ENCODE peak calls at places on chromosome 12, in six cellular contexts. One of them, this sample, is unnamed. For H3K27me3, the result is how much of the 10 kb centered on the place peaks cover.

GRCh38 chr12:34294671-34295365 is 272.5 kb downstream of the ALG10 start:
- DNase-seq in CD8-positive, alpha-beta memory T cell: no peak
- DNase-seq in left ventricle myocardium inferior: peak
- DNase-seq in aorta: peak
- DNase-seq in PC-9: no peak
- DNase-seq in brain microvascular endothelial cell: no peak
- DNase-seq in this sample: no peak

GRCh38 chr12:57517187-57517586 is 3.1 kb downstream of the DDIT3 start:
- DNase-seq in brain microvascular endothelial cell: peak
- DNase-seq in PC-9: no peak
- DNase-seq in left ventricle myocardium inferior: no peak
- DNase-seq in CD8-positive, alpha-beta memory T cell: no peak
- DNase-seq in aorta: no peak
- DNase-seq in this sample: no peak

GRCh38 chr12:46071769-46072624 is 81.6 kb upstream of the SCAF11 start:
- DNase-seq in PC-9: peak
- DNase-seq in aorta: peak
- DNase-seq in brain microvascular endothelial cell: peak
- DNase-seq in left ventricle myocardium inferior: peak
- DNase-seq in CD8-positive, alpha-beta memory T cell: peak
- DNase-seq in this sample: peak

GRCh38 chr12:43255642-43256041 is 296.4 kb downstream of the ADAMTS20 start:
- DNase-seq in CD8-positive, alpha-beta memory T cell: no peak
- DNase-seq in brain microvascular endothelial cell: no peak
- DNase-seq in aorta: no peak
- DNase-seq in PC-9: no peak
- DNase-seq in left ventricle myocardium inferior: no peak
- DNase-seq in this sample: no peak

GRCh38 chr12:104549820-104550480 is 93.2 kb downstream of the CHST11 start:
- DNase-seq in brain microvascular endothelial cell: peak
- DNase-seq in PC-9: peak
- DNase-seq in left ventricle myocardium inferior: no peak
- DNase-seq in aorta: no peak
- DNase-seq in CD8-positive, alpha-beta memory T cell: no peak
- DNase-seq in this sample: no peak

GRCh38 chr12:132487311-132487741 is 2.6 kb upstream of the FBRSL1 start:
- DNase-seq in PC-9: no peak
- DNase-seq in brain microvascular endothelial cell: no peak
- DNase-seq in aorta: no peak
- DNase-seq in CD8-positive, alpha-beta memory T cell: no peak
- DNase-seq in left ventricle myocardium inferior: no peak
- DNase-seq in this sample: no peak

GRCh38 chr12:122891661-122892525 is 4.0 kb downstream of the VPS37B start:
- DNase-seq in CD8-positive, alpha-beta memory T cell: no peak
- DNase-seq in brain microvascular endothelial cell: peak
- DNase-seq in left ventricle myocardium inferior: no peak
- DNase-seq in PC-9: no peak
- DNase-seq in aorta: no peak
- DNase-seq in this sample: no peak

GRCh38 chr12:119916111-119916510 is 39.0 kb upstream of the CIT start:
- DNase-seq in PC-9: no peak
- DNase-seq in CD8-positive, alpha-beta memory T cell: no peak
- DNase-seq in brain microvascular endothelial cell: no peak
- DNase-seq in aorta: no peak
- DNase-seq in left ventricle myocardium inferior: no peak
- DNase-seq in this sample: no peak

GRCh38 chr12:55822228-55822627 is 4.4 kb downstream of the ORMDL2 start:
- DNase-seq in PC-9: no peak
- DNase-seq in left ventricle myocardium inferior: no peak
- DNase-seq in CD8-positive, alpha-beta memory T cell: no peak
- DNase-seq in brain microvascular endothelial cell: no peak
- DNase-seq in aorta: peak
- DNase-seq in this sample: no peak

GRCh38 chr12:132948146-132949066 is 7.7 kb downstream of the ZNF605 start:
- DNase-seq in left ventricle myocardium inferior: no peak
- DNase-seq in CD8-positive, alpha-beta memory T cell: no peak
- DNase-seq in aorta: no peak
- DNase-seq in PC-9: no peak
- DNase-seq in brain microvascular endothelial cell: no peak
- DNase-seq in this sample: no peak

GRCh38 chr12:78970041-78970440 is 105.5 kb downstream of the SYT1 start:
- DNase-seq in aorta: no peak
- DNase-seq in left ventricle myocardium inferior: no peak
- DNase-seq in PC-9: no peak
- DNase-seq in CD8-positive, alpha-beta memory T cell: no peak
- DNase-seq in brain microvascular endothelial cell: no peak
- DNase-seq in this sample: no peak

GRCh38 chr12:10636124-10636523 is 22.7 kb upstream of the MAGOHB start:
- DNase-seq in brain microvascular endothelial cell: no peak
- DNase-seq in left ventricle myocardium inferior: no peak
- DNase-seq in CD8-positive, alpha-beta memory T cell: no peak
- DNase-seq in aorta: no peak
- DNase-seq in PC-9: no peak
- DNase-seq in this sample: no peak

GRCh38 chr12:95385646-95386045 is 88.3 kb upstream of the METAP2 start:
- DNase-seq in PC-9: no peak
- DNase-seq in CD8-positive, alpha-beta memory T cell: no peak
- DNase-seq in left ventricle myocardium inferior: no peak
- DNase-seq in brain microvascular endothelial cell: no peak
- DNase-seq in aorta: no peak
- DNase-seq in this sample: no peak

GRCh38 chr12:97276198-97276580 is 186.4 kb upstream of the RMST start:
- DNase-seq in left ventricle myocardium inferior: no peak
- DNase-seq in CD8-positive, alpha-beta memory T cell: no peak
- DNase-seq in aorta: no peak
- DNase-seq in PC-9: no peak
- DNase-seq in brain microvascular endothelial cell: no peak
- DNase-seq in this sample: no peak

GRCh38 chr12:62522984-62523383 is 56.4 kb downstream of the MON2 start:
- DNase-seq in CD8-positive, alpha-beta memory T cell: no peak
- DNase-seq in PC-9: no peak
- DNase-seq in brain microvascular endothelial cell: no peak
- DNase-seq in aorta: no peak
- DNase-seq in left ventricle myocardium inferior: no peak
- DNase-seq in this sample: no peak

GRCh38 chr12:90945070-90945649 is 9.8 kb downstream of the CCER1 start:
- DNase-seq in PC-9: no peak
- DNase-seq in brain microvascular endothelial cell: peak
- DNase-seq in CD8-positive, alpha-beta memory T cell: no peak
- DNase-seq in aorta: no peak
- DNase-seq in left ventricle myocardium inferior: no peak
- DNase-seq in this sample: no peak

GRCh38 chr12:69758105-69758504 is 19.4 kb downstream of the RAB3IP start:
- DNase-seq in aorta: no peak
- DNase-seq in PC-9: no peak
- DNase-seq in brain microvascular endothelial cell: no peak
- DNase-seq in left ventricle myocardium inferior: no peak
- DNase-seq in CD8-positive, alpha-beta memory T cell: no peak
- DNase-seq in this sample: no peak

GRCh38 chr12:77925536-77926108 is 94.9 kb downstream of the NAV3 start:
- DNase-seq in CD8-positive, alpha-beta memory T cell: no peak
- DNase-seq in brain microvascular endothelial cell: peak
- DNase-seq in PC-9: peak
- DNase-seq in left ventricle myocardium inferior: peak
- DNase-seq in aorta: peak
- DNase-seq in this sample: peak

GRCh38 chr12:110245278-110245868 is 35.7 kb upstream of the ATP2A2 start:
- DNase-seq in CD8-positive, alpha-beta memory T cell: peak
- DNase-seq in brain microvascular endothelial cell: no peak
- DNase-seq in left ventricle myocardium inferior: peak
- DNase-seq in aorta: peak
- DNase-seq in PC-9: no peak
- DNase-seq in this sample: peak

GRCh38 chr12:31325524-31325875 is 450 bp downstream of the SINHCAF start:
- DNase-seq in PC-9: no peak
- DNase-seq in left ventricle myocardium inferior: no peak
- DNase-seq in CD8-positive, alpha-beta memory T cell: no peak
- DNase-seq in aorta: no peak
- DNase-seq in brain microvascular endothelial cell: no peak
- DNase-seq in this sample: no peak

GRCh38 chr12:44571031-44571550 is 305.0 kb downstream of the NELL2 start:
- DNase-seq in brain microvascular endothelial cell: no peak
- DNase-seq in left ventricle myocardium inferior: no peak
- DNase-seq in CD8-positive, alpha-beta memory T cell: no peak
- DNase-seq in PC-9: no peak
- DNase-seq in aorta: no peak
- DNase-seq in this sample: no peak

GRCh38 chr12:120350576-120351350 is 18.2 kb downstream of the MSI1 start:
- DNase-seq in CD8-positive, alpha-beta memory T cell: no peak
- DNase-seq in PC-9: no peak
- DNase-seq in brain microvascular endothelial cell: no peak
- DNase-seq in left ventricle myocardium inferior: no peak
- DNase-seq in aorta: no peak
- DNase-seq in this sample: peak

GRCh38 chr12:109532721-109533486 is 40.4 kb downstream of the MMAB start:
- DNase-seq in brain microvascular endothelial cell: no peak
- DNase-seq in aorta: peak
- DNase-seq in left ventricle myocardium inferior: no peak
- DNase-seq in PC-9: no peak
- DNase-seq in CD8-positive, alpha-beta memory T cell: no peak
- DNase-seq in this sample: no peak

GRCh38 chr12:29702222-29702621 is 81.5 kb downstream of the TMTC1 start:
- DNase-seq in PC-9: no peak
- DNase-seq in brain microvascular endothelial cell: no peak
- DNase-seq in aorta: no peak
- DNase-seq in left ventricle myocardium inferior: no peak
- DNase-seq in CD8-positive, alpha-beta memory T cell: no peak
- DNase-seq in this sample: no peak

GRCh38 chr12:52010692-52011601 is 4.2 kb downstream of the TAMALIN start:
- DNase-seq in PC-9: no peak
- DNase-seq in CD8-positive, alpha-beta memory T cell: no peak
- DNase-seq in aorta: no peak
- DNase-seq in left ventricle myocardium inferior: no peak
- DNase-seq in brain microvascular endothelial cell: no peak
- DNase-seq in this sample: no peak
- H3K4me3 ChIP-seq in PC-9: no peak
- H3K4me3 ChIP-seq in CD8-positive, alpha-beta memory T cell: no peak
- H3K4me3 ChIP-seq in aorta: no peak
- H3K4me3 ChIP-seq in left ventricle myocardium inferior: peak
- H3K4me3 ChIP-seq in brain microvascular endothelial cell: peak
- H3K4me3 ChIP-seq in this sample: peak

DNA sequence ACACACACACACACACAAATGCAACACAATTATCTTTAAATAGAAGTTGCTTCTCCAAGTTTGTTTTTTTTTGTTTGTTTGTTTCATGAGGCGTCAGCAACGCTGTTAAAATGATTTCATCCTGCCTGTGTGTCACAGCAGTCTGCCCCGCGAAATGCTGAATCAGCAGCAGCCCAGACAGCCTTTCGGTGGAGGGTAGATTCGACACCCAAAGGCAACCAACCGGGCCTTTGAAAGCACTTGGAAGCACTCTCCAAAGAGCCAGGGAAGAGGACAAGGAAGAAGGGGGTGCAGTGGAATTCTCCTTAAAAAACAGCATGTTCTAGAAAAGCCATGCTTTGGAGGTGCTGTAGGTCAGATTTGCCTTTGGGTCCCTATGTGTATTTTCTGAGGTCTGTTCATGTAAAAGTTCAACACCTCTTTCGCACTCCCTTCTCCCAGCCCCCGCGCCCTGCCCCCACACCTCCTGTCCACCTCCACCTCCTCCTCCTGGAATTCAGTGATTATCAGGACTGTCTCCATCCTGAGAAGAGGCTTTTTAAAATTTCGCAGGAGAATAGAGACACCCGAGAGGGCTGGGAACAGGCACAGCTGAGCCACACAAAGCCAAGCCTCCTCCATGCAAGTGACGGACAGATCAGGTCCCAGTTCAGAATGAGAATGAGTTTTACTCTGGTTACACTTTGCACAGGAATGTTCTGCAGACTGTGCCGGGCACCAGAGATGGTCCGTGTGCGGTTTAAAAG is 177.8 kb downstream of the ETV6 start:
- DNase-seq in aorta: no peak
- DNase-seq in brain microvascular endothelial cell: no peak
- DNase-seq in left ventricle myocardium inferior: no peak
- DNase-seq in CD8-positive, alpha-beta memory T cell: no peak
- DNase-seq in PC-9: no peak
- DNase-seq in this sample: no peak
- H3K27ac ChIP-seq in aorta: no peak
- H3K27ac ChIP-seq in brain microvascular endothelial cell: no peak
- H3K27ac ChIP-seq in left ventricle myocardium inferior: peak
- H3K27ac ChIP-seq in CD8-positive, alpha-beta memory T cell: no peak
- H3K27ac ChIP-seq in PC-9: no peak
- H3K27ac ChIP-seq in this sample: peak

GRCh38 chr12:54029529-54030441 is 1.5 kb downstream of the HOXC6 start:
- DNase-seq in left ventricle myocardium inferior: no peak
- DNase-seq in CD8-positive, alpha-beta memory T cell: no peak
- DNase-seq in PC-9: no peak
- DNase-seq in brain microvascular endothelial cell: no peak
- DNase-seq in aorta: no peak
- DNase-seq in this sample: no peak
- H3K27me3 ChIP-seq in left ventricle myocardium inferior: half or more
- H3K27me3 ChIP-seq in CD8-positive, alpha-beta memory T cell: half or more
- H3K27me3 ChIP-seq in PC-9: under half
- H3K27me3 ChIP-seq in brain microvascular endothelial cell: half or more
- H3K27me3 ChIP-seq in aorta: under half
- H3K27me3 ChIP-seq in this sample: half or more

GRCh38 chr12:113422929-113423669 is 919 bp downstream of the SDSL start:
- DNase-seq in PC-9: no peak
- DNase-seq in brain microvascular endothelial cell: no peak
- DNase-seq in left ventricle myocardium inferior: no peak
- DNase-seq in aorta: peak
- DNase-seq in CD8-positive, alpha-beta memory T cell: no peak
- DNase-seq in this sample: no peak
- H3K4me3 ChIP-seq in PC-9: peak
- H3K4me3 ChIP-seq in brain microvascular endothelial cell: peak
- H3K4me3 ChIP-seq in left ventricle myocardium inferior: peak
- H3K4me3 ChIP-seq in aorta: no peak
- H3K4me3 ChIP-seq in CD8-positive, alpha-beta memory T cell: no peak
- H3K4me3 ChIP-seq in this sample: peak

GRCh38 chr12:2195085-2195484 is 142.3 kb downstream of the CACNA1C start:
- DNase-seq in brain microvascular endothelial cell: no peak
- DNase-seq in CD8-positive, alpha-beta memory T cell: no peak
- DNase-seq in PC-9: no peak
- DNase-seq in left ventricle myocardium inferior: no peak
- DNase-seq in aorta: no peak
- DNase-seq in this sample: no peak
- H3K27ac ChIP-seq in brain microvascular endothelial cell: no peak
- H3K27ac ChIP-seq in CD8-positive, alpha-beta memory T cell: no peak
- H3K27ac ChIP-seq in PC-9: no peak
- H3K27ac ChIP-seq in left ventricle myocardium inferior: peak
- H3K27ac ChIP-seq in aorta: no peak
- H3K27ac ChIP-seq in this sample: no peak

DNA sequence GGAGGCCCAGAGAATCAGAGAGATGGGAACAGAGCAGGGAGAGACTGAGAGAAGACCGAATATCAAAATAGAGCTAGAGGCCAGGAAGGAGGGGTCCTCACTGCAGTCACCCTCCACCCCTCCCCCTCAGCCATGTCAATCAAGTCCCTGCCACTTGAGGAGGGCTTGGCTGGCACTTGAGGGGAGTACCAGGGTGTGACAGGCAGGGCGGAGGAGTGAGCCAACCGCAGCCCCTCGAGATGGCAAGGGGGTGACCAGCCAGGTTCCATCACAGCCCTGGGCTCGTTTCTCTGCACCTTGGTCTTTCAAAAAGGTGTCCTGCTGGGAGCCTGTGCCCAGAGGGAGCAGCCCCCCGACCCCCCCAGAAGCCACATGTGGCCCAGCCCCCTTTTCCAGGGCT is 4.2 kb downstream of the AQP5 start:
- DNase-seq in aorta: peak
- DNase-seq in brain microvascular endothelial cell: no peak
- DNase-seq in PC-9: no peak
- DNase-seq in left ventricle myocardium inferior: no peak
- DNase-seq in CD8-positive, alpha-beta memory T cell: no peak
- DNase-seq in this sample: peak
- H3K27me3 ChIP-seq in aorta: under half
- H3K27me3 ChIP-seq in brain microvascular endothelial cell: under half
- H3K27me3 ChIP-seq in PC-9: under half
- H3K27me3 ChIP-seq in left ventricle myocardium inferior: half or more
- H3K27me3 ChIP-seq in CD8-positive, alpha-beta memory T cell: under half
- H3K27me3 ChIP-seq in this sample: under half